ENCODE peak calls at places on chromosomes 5 and 9, in seven cellular contexts. One of them, this sample, is unnamed.

GRCh38 chr9:108235599-108235998 is 620.2 kb downstream of the ACTL7B start:
- DNase-seq in SW 1271: no peak
- DNase-seq in nucleus accumbens: no peak
- DNase-seq in mesothelial cell of epicardium: no peak
- DNase-seq in iris pigment epithelial cell: no peak
- DNase-seq in T47D: no peak
- DNase-seq in fibroblast of pulmonary artery: no peak
- DNase-seq in this sample: no peak

GRCh38 chr9:12464910-12465512 is 228.2 kb upstream of the TYRP1 start:
- DNase-seq in nucleus accumbens: no peak
- DNase-seq in SW 1271: no peak
- DNase-seq in T47D: no peak
- DNase-seq in mesothelial cell of epicardium: no peak
- DNase-seq in fibroblast of pulmonary artery: peak; percentile 40
- DNase-seq in iris pigment epithelial cell: peak; percentile 15
- DNase-seq in this sample: peak; percentile 0

GRCh38 chr5:125446986-125447385 is 700.5 kb upstream of the ZNF608 start:
- DNase-seq in iris pigment epithelial cell: peak; percentile 95
- DNase-seq in T47D: no peak
- DNase-seq in SW 1271: no peak
- DNase-seq in mesothelial cell of epicardium: no peak
- DNase-seq in nucleus accumbens: no peak
- DNase-seq in fibroblast of pulmonary artery: peak; percentile 68
- DNase-seq in this sample: no peak

GRCh38 chr5:88955403-88955802 is 72.4 kb upstream of the MEF2C start:
- DNase-seq in T47D: no peak
- DNase-seq in nucleus accumbens: no peak
- DNase-seq in fibroblast of pulmonary artery: no peak
- DNase-seq in iris pigment epithelial cell: no peak
- DNase-seq in SW 1271: no peak
- DNase-seq in mesothelial cell of epicardium: no peak
- DNase-seq in this sample: no peak

GRCh38 chr5:124315746-124316415 is 430.6 kb downstream of the ZNF608 start:
- DNase-seq in mesothelial cell of epicardium: no peak
- DNase-seq in iris pigment epithelial cell: peak; percentile 76
- DNase-seq in SW 1271: no peak
- DNase-seq in nucleus accumbens: no peak
- DNase-seq in fibroblast of pulmonary artery: peak; percentile 37
- DNase-seq in T47D: no peak
- DNase-seq in this sample: peak; percentile 57

GRCh38 chr9:138118601-138119071 is 241.1 kb downstream of the CACNA1B start:
- DNase-seq in SW 1271: no peak
- DNase-seq in nucleus accumbens: no peak
- DNase-seq in iris pigment epithelial cell: no peak
- DNase-seq in T47D: no peak
- DNase-seq in fibroblast of pulmonary artery: no peak
- DNase-seq in mesothelial cell of epicardium: no peak
- DNase-seq in this sample: no peak

GRCh38 chr5:97600486-97600885 is 417.4 kb upstream of the RIOK2 start:
- DNase-seq in iris pigment epithelial cell: no peak
- DNase-seq in T47D: no peak
- DNase-seq in fibroblast of pulmonary artery: no peak
- DNase-seq in nucleus accumbens: no peak
- DNase-seq in mesothelial cell of epicardium: no peak
- DNase-seq in SW 1271: no peak
- DNase-seq in this sample: no peak

GRCh38 chr9:95024097-95024671 is 293.3 kb downstream of the FANCC start:
- DNase-seq in SW 1271: no peak
- DNase-seq in nucleus accumbens: no peak
- DNase-seq in mesothelial cell of epicardium: no peak
- DNase-seq in T47D: no peak
- DNase-seq in iris pigment epithelial cell: peak; percentile 15
- DNase-seq in fibroblast of pulmonary artery: no peak
- DNase-seq in this sample: no peak

GRCh38 chr9:36584626-36585460 is 12.1 kb downstream of the MELK start:
- DNase-seq in iris pigment epithelial cell: peak; percentile 68
- DNase-seq in mesothelial cell of epicardium: no peak
- DNase-seq in SW 1271: peak; percentile 69
- DNase-seq in fibroblast of pulmonary artery: peak; percentile 43
- DNase-seq in nucleus accumbens: no peak
- DNase-seq in T47D: no peak
- DNase-seq in this sample: peak; percentile 64

GRCh38 chr5:6583049-6583880 is 49.6 kb downstream of the NSUN2 start:
- DNase-seq in iris pigment epithelial cell: peak; percentile 26
- DNase-seq in fibroblast of pulmonary artery: peak; percentile 4
- DNase-seq in SW 1271: no peak
- DNase-seq in T47D: no peak
- DNase-seq in nucleus accumbens: no peak
- DNase-seq in mesothelial cell of epicardium: peak; percentile 51
- DNase-seq in this sample: no peak

GRCh38 chr9:123225374-123225813 is 43.0 kb downstream of the STRBP start:
- DNase-seq in mesothelial cell of epicardium: no peak
- DNase-seq in iris pigment epithelial cell: peak; percentile 88
- DNase-seq in nucleus accumbens: no peak
- DNase-seq in SW 1271: peak; percentile 28
- DNase-seq in T47D: peak; percentile 58
- DNase-seq in fibroblast of pulmonary artery: peak; percentile 62
- DNase-seq in this sample: peak; percentile 72

This sample was measured in RWPE1.